ENCODE peak calls at places on chromosome 22, in seven cellular contexts. G is thyroid gland; Q is lower lobe of right lung; T is mesenchymal stem cell; D is OCI-LY7; N is psoas muscle; H is CD8-positive, alpha-beta T cell. O is an unnamed sample.
A peak's percentile ranks its signal among the peaks of the same experiment; 100 is the strongest.

GRCh38 chr22:49299821-49300231 is 527.8 kb downstream of the BRD1 start:
- DNase-seq in G (no peak), Q (no peak), T (no peak), D (no peak), N (no peak), H (peak; percentile 29), O (no peak)

GRCh38 chr22:48717883-48718817 is 1109.5 kb downstream of the BRD1 start:
- DNase-seq in G (no peak), Q (no peak), T (no peak), D (no peak), N (no peak), H (no peak), O (no peak)

GRCh38 chr22:49258107-49259010 is 569.3 kb downstream of the BRD1 start:
- DNase-seq in G (no peak), Q (no peak), T (no peak), D (no peak), N (no peak), H (no peak), O (no peak)

GRCh38 chr22:26889794-26890193 is 232.4 kb downstream of the MIAT start:
- DNase-seq in G (no peak), Q (no peak), T (peak; percentile 42), D (no peak), N (no peak), H (no peak), O (no peak)

GRCh38 chr22:36419177-36419911 is 31.6 kb upstream of the MYH9 start:
- DNase-seq in G (peak; percentile 61), Q (no peak), T (peak; percentile 95), D (no peak), N (no peak), H (no peak), O (no peak)

GRCh38 chr22:50112151-50113118 is 22.6 kb downstream of the MOV10L1 start:
- DNase-seq in G (no peak), Q (no peak), T (peak; percentile 89), D (no peak), N (no peak), H (no peak), O (no peak)

GRCh38 chr22:28442264-28442950 is 237.2 kb downstream of the TTC28 start:
- DNase-seq in G (peak; percentile 84), Q (peak; percentile 88), T (peak; percentile 83), D (peak; percentile 63), N (peak; percentile 87), H (peak; percentile 80), O (peak; percentile 86)

GRCh38 chr22:19715286-19715939 is 1.1 kb downstream of the SEPTIN5 start:
- DNase-seq in G (no peak), Q (no peak), T (no peak), D (no peak), N (no peak), H (no peak), O (no peak)

GRCh38 chr22:17926516-17926915 is 97.8 kb downstream of the MICAL3 start:
- DNase-seq in G (no peak), Q (no peak), T (no peak), D (no peak), N (no peak), H (no peak), O (no peak)

GRCh38 chr22:20111045-20111688 is 4.7 kb upstream of the RANBP1 start:
- DNase-seq in G (no peak), Q (peak; percentile 44), T (peak; percentile 44), D (peak; percentile 67), N (peak; percentile 48), H (no peak), O (peak; percentile 47)

GRCh38 chr22:34462795-34463194 is 542.5 kb upstream of the LARGE1 start:
- DNase-seq in G (no peak), Q (no peak), T (no peak), D (no peak), N (no peak), H (no peak), O (no peak)

GRCh38 chr22:19689408-19689807 is 24.9 kb upstream of the SEPTIN5 start:
- DNase-seq in G (no peak), Q (no peak), T (no peak), D (no peak), N (no peak), H (no peak), O (no peak)

GRCh38 chr22:26998134-26998533 is 340.7 kb downstream of the MIAT start:
- DNase-seq in G (no peak), Q (no peak), T (peak; percentile 30), D (no peak), N (no peak), H (no peak), O (no peak)

GRCh38 chr22:50188356-50188755 is 2.6 kb downstream of the TRABD start:
- DNase-seq in G (no peak), Q (peak; percentile 39), T (no peak), D (no peak), N (peak; percentile 49), H (no peak), O (no peak)

GRCh38 chr22:46663001-46663400 is 42.8 kb downstream of the GRAMD4 start:
- DNase-seq in G (no peak), Q (no peak), T (no peak), D (no peak), N (no peak), H (no peak), O (no peak)

GRCh38 chr22:50186181-50186731 is 543 bp downstream of the TRABD start:
- DNase-seq in G (no peak), Q (no peak), T (no peak), D (peak; percentile 33), N (peak; percentile 59), H (no peak), O (peak; percentile 51)

GRCh38 chr22:32636884-32637283 is 162.3 kb downstream of the FBXO7 start:
- DNase-seq in G (no peak), Q (no peak), T (no peak), D (no peak), N (no peak), H (no peak), O (no peak)

GRCh38 chr22:32637951-32638350 is 163.3 kb downstream of the FBXO7 start:
- DNase-seq in G (no peak), Q (no peak), T (no peak), D (no peak), N (no peak), H (no peak), O (no peak)

GRCh38 chr22:32632650-32633049 is 158.0 kb downstream of the FBXO7 start:
- DNase-seq in G (no peak), Q (no peak), T (no peak), D (no peak), N (no peak), H (no peak), O (no peak)

GRCh38 chr22:32631507-32632245 is 157.1 kb downstream of the FBXO7 start:
- DNase-seq in G (no peak), Q (no peak), T (no peak), D (no peak), N (no peak), H (no peak), O (no peak)

DNA sequence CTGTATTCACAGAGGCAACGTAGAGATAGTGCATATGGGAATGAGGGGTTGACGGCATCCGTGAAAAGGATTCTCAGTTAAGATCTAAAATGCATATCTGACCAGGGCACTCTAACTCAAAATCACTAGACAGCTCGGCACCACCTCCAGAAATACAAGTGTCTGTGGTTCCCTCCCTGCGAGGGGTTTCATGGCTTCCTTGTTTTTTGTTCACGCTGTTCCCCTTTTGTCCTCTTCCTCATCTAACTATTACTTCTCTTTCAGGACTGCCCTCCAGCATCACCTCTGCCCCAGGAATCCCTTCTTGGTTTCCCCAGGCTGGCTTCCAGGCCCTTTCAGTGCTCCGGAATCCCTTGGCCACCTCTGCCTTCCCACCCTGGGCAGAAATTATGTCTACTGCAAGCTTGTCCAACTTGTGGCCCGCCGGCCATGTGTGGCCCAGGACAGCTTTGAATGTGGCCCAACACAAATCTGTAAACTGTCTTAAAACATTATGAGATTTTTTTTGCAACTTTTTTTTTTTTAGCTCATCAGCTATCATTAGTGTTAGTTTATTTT is 159.9 kb downstream of the FBXO7 start:
- DNase-seq in G (no peak), Q (no peak), T (no peak), D (no peak), N (no peak), H (no peak), O (no peak)
- H3K27ac ChIP-seq in G (no peak overlapping the region), Q (no peak overlapping the region), T (no peak overlapping the region), D (no peak overlapping the region), N (no peak overlapping the region), H (no peak overlapping the region), O (no peak overlapping the region)

DNA sequence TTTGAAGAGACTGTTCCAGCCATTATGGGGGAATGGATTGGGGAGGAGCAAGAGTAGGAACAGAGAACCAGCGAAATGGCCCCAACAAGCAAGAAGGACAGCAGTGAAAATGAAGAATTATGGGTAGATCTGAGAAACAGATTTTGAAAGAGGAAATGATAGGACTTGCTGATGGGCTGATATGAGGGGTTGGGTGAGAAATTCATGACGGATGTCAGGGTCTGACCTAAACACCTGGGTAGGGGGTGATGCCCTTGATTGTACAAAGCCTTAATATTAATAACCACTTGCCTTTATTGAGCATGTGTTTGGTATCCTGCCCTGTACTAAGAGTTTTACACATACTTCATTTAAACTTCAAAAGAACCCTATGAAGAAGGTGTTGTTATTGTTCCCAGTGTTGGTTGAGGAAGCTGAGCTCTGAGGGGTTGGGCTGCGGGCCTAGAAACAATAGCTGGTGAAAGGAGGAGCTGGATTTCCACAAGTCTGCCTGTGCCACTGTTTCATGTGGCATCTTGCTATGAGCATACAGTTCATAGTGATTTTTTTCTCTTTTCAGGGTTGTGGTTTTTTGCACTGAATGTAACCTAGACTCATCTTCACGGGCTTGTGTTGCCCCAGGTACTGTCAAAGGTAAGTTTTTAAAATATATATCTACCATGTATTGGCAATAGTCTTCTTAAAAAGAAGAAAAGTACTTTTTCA is 61.1 kb upstream of the TNRC6B start:
- DNase-seq in G (no peak), Q (no peak), T (no peak), D (no peak), N (no peak), H (peak; percentile 68), O (no peak)
- H3K27ac ChIP-seq in G (no peak overlapping the region), Q (no peak overlapping the region), T (no peak overlapping the region), D (no peak overlapping the region), N (no peak overlapping the region), H (peak overlapping the region; percentile 29), O (no peak overlapping the region)

GRCh38 chr22:45475876-45476514 is 26.7 kb upstream of the FBLN1 start:
- DNase-seq in G (no peak), Q (peak; percentile 39), T (no peak), D (no peak), N (peak; percentile 76), H (no peak), O (no peak)
- H3K27ac ChIP-seq in G (no peak overlapping the region), Q (no peak overlapping the region), T (no peak overlapping the region), D (no peak overlapping the region), N (no peak overlapping the region), H (no peak overlapping the region), O (no peak overlapping the region)

DNA sequence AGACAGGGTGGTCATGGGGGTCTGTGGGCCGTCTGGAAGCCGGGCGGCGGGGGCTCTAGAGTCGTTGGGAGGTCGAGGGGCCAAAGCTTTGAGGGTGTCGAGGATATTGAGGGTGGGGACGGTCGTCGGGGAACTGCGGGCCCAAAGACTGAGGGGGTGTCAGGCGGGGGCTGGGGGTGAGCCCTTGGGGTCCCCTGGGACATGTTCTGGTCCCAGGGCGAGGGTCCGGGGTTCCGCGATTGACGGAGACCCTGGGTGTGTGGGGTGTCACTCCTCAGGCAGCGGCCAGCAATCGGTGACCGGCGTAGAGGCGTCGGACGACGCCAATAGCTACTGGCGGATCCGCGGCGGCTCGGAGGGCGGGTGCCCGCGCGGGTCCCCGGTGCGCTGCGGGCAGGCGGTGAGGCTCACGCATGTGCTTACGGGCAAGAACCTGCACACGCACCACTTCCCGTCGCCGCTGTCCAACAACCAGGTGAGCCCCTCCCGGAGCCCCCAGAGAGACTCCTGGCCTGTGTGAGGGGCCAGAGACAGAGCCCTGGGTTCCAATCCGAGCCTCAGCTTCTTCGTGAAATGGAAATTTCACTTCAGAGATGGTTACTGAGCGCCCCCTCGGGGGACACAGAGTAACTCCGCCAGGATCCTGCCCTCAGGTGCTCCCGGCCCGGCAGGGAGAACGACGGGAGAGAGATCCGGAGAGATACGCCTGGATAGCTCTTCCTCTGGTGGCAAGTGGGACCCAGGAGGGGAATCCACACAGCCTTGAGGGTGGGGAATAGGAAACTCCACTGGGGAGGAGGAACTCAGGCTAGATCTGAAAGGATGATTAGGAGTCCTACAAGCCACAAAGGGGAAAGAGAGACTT is 714 bp downstream of the SDF2L1 start:
- DNase-seq in G (peak; percentile 62), Q (peak; percentile 58), T (peak; percentile 75), D (peak; percentile 84), N (peak; percentile 65), H (peak; percentile 70), O (no peak)
- H3K27ac ChIP-seq in G (no peak overlapping the region), Q (peak overlapping the region; percentile 79), T (no peak overlapping the region), D (peak overlapping the region; percentile 35), N (peak overlapping the region; percentile 67), H (peak overlapping the region; percentile 79), O (peak overlapping the region; percentile 76)

O was measured in heart left ventricle.